ENCODE peak calls at places on chromosomes 1 and 21, in eight cellular contexts. V, U, E, Z, W, S, B and Q are unnamed samples.

GRCh38 chr21:34986561-34987533 is 62.3 kb downstream of the RUNX1 start:
- DNase-seq in V (no peak), E (peak), B (no peak), Z (no peak), W (no peak), U (peak), S (peak), Q (no peak)

GRCh38 chr1:159012495-159012894 is 2.8 kb downstream of the IFI16 start:
- DNase-seq in S (peak), U (peak), B (no peak), Z (no peak), V (no peak), E (peak), W (no peak), Q (no peak)

GRCh38 chr1:41976671-41977070 is 57.9 kb upstream of the HIVEP3 start:
- DNase-seq in S (no peak), Z (peak), W (no peak), U (no peak), V (no peak), B (no peak), E (no peak), Q (no peak)

GRCh38 chr1:160161965-160162705 is 10.7 kb downstream of the ATP1A4 start:
- DNase-seq in S (no peak), B (peak), V (no peak), Z (peak), U (peak), W (no peak), E (peak), Q (no peak)

GRCh38 chr1:240350910-240351331 is 259.2 kb downstream of the FMN2 start:
- DNase-seq in Z (no peak), B (no peak), W (no peak), U (peak), V (no peak), E (no peak), S (no peak), Q (no peak)

GRCh38 chr1:183106166-183106565 is 79.9 kb upstream of the LAMC2 start:
- DNase-seq in S (no peak), B (no peak), V (no peak), W (no peak), Z (no peak), E (peak), U (no peak), Q (no peak)

GRCh38 chr1:59908084-59908483 is 18.5 kb downstream of the CYP2J2 start:
- DNase-seq in B (no peak), Z (no peak), U (no peak), E (no peak), V (no peak), W (no peak), S (no peak), Q (no peak)

GRCh38 chr1:229430761-229431269 is 3.1 kb downstream of the ACTA1 start:
- DNase-seq in B (peak), S (peak), W (no peak), E (peak), U (peak), Z (no peak), V (peak), Q (peak)

GRCh38 chr1:73593379-73593778 is 604.6 kb downstream of the LRRIQ3 start:
- DNase-seq in Z (no peak), B (no peak), E (peak), U (peak), V (no peak), S (no peak), W (no peak), Q (no peak)

GRCh38 chr1:211830055-211830329 is 571 bp downstream of the LPGAT1 start:
- DNase-seq in W (no peak), Z (no peak), B (no peak), V (peak), U (no peak), E (no peak), S (peak), Q (no peak)

GRCh38 chr21:34858559-34858958 is 189.8 kb downstream of the CLIC6 start:
- DNase-seq in Z (no peak), V (no peak), B (no peak), E (no peak), U (no peak), W (no peak), S (no peak), Q (no peak)

GRCh38 chr1:200183637-200184036 is 156.1 kb downstream of the NR5A2 start:
- DNase-seq in U (peak), V (no peak), Z (no peak), S (no peak), W (no peak), B (no peak), E (no peak), Q (no peak)

GRCh38 chr1:20095564-20096434 is 23.5 kb downstream of the PLA2G2D start:
- DNase-seq in Z (no peak), U (peak), E (no peak), B (no peak), W (no peak), S (no peak), V (no peak), Q (no peak)

GRCh38 chr1:3785045-3785444 is 11.3 kb downstream of the LRRC47 start:
- DNase-seq in E (no peak), Z (peak), U (no peak), B (no peak), V (no peak), W (no peak), S (no peak), Q (no peak)

GRCh38 chr1:147545133-147545532 is 3.8 kb downstream of the BCL9 start:
- DNase-seq in U (peak), V (no peak), S (peak), E (peak), Z (peak), W (no peak), B (no peak), Q (no peak)

GRCh38 chr1:178733972-178734371 is 8.9 kb downstream of the RALGPS2 start:
- DNase-seq in V (no peak), U (no peak), B (no peak), W (no peak), E (no peak), Z (no peak), S (no peak), Q (no peak)
- TF ChIP-seq CTCF in V (peak), U (peak), B (peak), W (no peak), E (no peak), Z (no peak), S (peak), Q (peak)

GRCh38 chr1:45846931-45847330 is 43.5 kb downstream of the MAST2 start:
- DNase-seq in E (peak), B (no peak), U (no peak), V (no peak), Z (no peak), S (no peak), W (no peak), Q (no peak)
- TF ChIP-seq CTCF in E (no peak), B (no peak), U (no peak), V (no peak), Z (no peak), S (no peak), W (no peak), Q (no peak)

GRCh38 chr1:53936430-53936829 is 9.1 kb downstream of the IFT25 start:
- DNase-seq in W (no peak), B (no peak), Z (no peak), U (no peak), S (no peak), E (no peak), V (no peak), Q (no peak)

GRCh38 chr1:53934170-53934765 is 11.2 kb downstream of the IFT25 start:
- DNase-seq in U (no peak), E (no peak), S (no peak), W (no peak), B (no peak), V (no peak), Z (no peak), Q (no peak)

GRCh38 chr1:53943090-53943489 is 2.4 kb downstream of the IFT25 start:
- DNase-seq in Z (no peak), V (no peak), U (no peak), E (no peak), W (no peak), S (no peak), B (no peak), Q (no peak)

GRCh38 chr1:53942149-53942957 is 3.1 kb downstream of the IFT25 start:
- DNase-seq in Z (no peak), V (no peak), W (no peak), U (peak), B (no peak), E (no peak), S (no peak), Q (no peak)

GRCh38 chr1:53938136-53938830 is 7.2 kb downstream of the IFT25 start:
- DNase-seq in W (no peak), S (no peak), E (peak), U (peak), Z (no peak), B (no peak), V (no peak), Q (no peak)
- TF ChIP-seq CTCF in W (no peak), S (no peak), E (no peak), U (no peak), Z (no peak), B (no peak), V (no peak), Q (no peak)

GRCh38 chr1:31771891-31772668 is 7.9 kb upstream of the ADGRB2 start:
- DNase-seq in V (no peak), S (no peak), E (no peak), Z (no peak), W (no peak), B (no peak), U (peak), Q (no peak)
- TF ChIP-seq CTCF in V (no peak), S (no peak), E (peak), Z (no peak), W (no peak), B (no peak), U (peak), Q (no peak)

DNA sequence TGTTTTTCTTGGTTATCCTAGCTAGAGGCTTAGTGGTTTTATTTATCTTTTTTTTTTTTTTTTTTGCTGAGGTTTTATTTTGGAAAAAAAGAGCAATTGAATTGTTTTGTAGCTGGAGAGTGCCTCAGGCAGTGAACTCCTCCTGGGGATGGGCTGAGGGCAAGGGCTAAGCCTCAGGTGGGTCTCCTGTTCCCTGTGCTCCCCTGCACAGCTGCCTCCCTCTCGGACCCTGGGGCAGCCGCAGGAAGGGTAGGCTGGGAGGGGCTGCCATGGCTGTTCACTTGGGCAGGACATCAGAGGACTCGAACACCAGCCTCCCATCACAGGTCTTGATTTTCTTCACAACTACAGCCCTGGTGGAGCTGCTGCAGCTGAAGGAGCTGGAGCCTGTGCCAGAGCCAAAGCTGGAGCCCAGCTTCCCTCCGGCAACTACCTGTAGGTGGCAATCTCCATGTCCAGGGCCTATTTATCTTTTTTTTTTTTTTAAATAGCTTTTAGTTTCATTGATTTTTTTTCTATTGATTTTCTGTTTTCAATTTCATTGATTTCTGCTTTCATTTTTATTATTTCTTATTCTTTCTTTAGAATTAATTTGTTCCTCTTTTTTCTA is 28.9 kb downstream of the LEPR start:
- DNase-seq in B (no peak), W (no peak), E (no peak), S (no peak), Z (no peak), V (no peak), U (peak), Q (no peak)
- TF ChIP-seq CTCF in B (no peak), W (no peak), E (no peak), S (no peak), Z (no peak), V (no peak), U (peak), Q (no peak)

DNA sequence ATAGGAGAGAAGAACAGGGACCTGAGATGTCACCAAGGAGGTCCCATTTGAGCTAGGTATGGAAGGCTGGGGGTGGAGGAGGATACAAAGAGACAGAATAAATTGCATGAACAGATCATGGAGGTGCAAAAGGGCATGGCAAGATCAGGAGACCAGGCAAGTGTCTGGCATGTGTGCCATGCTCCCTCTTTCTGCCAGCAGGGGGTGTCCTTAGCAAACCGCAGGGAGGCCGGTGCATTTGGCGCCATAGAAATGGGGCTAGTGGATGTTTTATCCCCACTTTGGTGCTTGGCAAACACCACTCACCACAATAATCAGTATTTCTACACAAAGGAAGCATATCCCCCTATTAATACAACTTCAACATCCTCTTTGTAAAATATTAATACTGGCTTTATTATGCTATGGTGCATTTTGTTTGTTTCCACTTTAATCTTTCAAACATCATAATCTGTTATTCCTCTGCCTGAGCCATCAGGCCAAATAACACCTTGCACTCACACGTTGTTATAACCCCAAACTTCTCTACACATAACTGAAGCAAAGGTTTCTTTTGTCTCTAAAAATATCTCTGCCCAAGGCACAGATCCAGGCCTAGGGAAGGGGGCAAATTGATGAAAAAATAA is 25.9 kb downstream of the S100A6 start:
- DNase-seq in E (no peak), U (peak), W (no peak), Z (no peak), B (peak), V (no peak), S (peak), Q (no peak)
- TF ChIP-seq CTCF in E (peak), U (peak), W (peak), Z (no peak), B (peak), V (peak), S (peak), Q (no peak)

GRCh38 chr1:35452086-35452485 is 105.1 kb downstream of the KIAA0319L start:
- DNase-seq in S (no peak), W (no peak), E (peak), B (no peak), U (peak), V (peak), Z (no peak), Q (no peak)
- TF ChIP-seq CTCF in S (no peak), W (no peak), E (no peak), B (no peak), U (peak), V (peak), Z (no peak), Q (no peak)

GRCh38 chr21:46324390-46325072 is 575 bp downstream of the PCNT start:
- DNase-seq in S (peak), W (peak), B (peak), U (peak), V (peak), E (peak), Z (peak), Q (peak)
- TF ChIP-seq CTCF in S (no peak), W (no peak), B (no peak), U (no peak), V (no peak), E (no peak), Z (no peak), Q (no peak)

GRCh38 chr1:109788695-109789521 is 25.2 kb upstream of the EPS8L3 start:
- DNase-seq in S (no peak), W (no peak), Z (peak), B (no peak), U (no peak), E (no peak), V (peak), Q (peak)
- TF ChIP-seq CTCF in S (no peak), W (no peak), Z (no peak), B (peak), U (peak), E (peak), V (peak), Q (peak)